ENCODE peak calls at places on chromosome 11, in six cellular contexts. One of them, this sample, is unnamed. For H3K27me3, the result is how much of the 10 kb centered on the place peaks cover.

GRCh38 chr11:86136542-86136941 is 67.7 kb upstream of the PICALM start:
- DNase-seq in IMR-90: no peak
- DNase-seq in suprapubic skin: no peak
- DNase-seq in stomach: no peak
- DNase-seq in HCT116: no peak
- DNase-seq in upper lobe of left lung: no peak
- DNase-seq in this sample: no peak

GRCh38 chr11:46903846-46904245 is 14.5 kb downstream of the LRP4 start:
- DNase-seq in IMR-90: no peak
- DNase-seq in suprapubic skin: no peak
- DNase-seq in stomach: no peak
- DNase-seq in HCT116: no peak
- DNase-seq in upper lobe of left lung: peak
- DNase-seq in this sample: no peak

GRCh38 chr11:102420547-102420946 is 32.0 kb downstream of the TMEM123 start:
- DNase-seq in IMR-90: no peak
- DNase-seq in suprapubic skin: no peak
- DNase-seq in stomach: no peak
- DNase-seq in HCT116: no peak
- DNase-seq in upper lobe of left lung: peak
- DNase-seq in this sample: no peak

GRCh38 chr11:125569913-125570621 is 790 bp downstream of the EI24 start:
- DNase-seq in IMR-90: peak
- DNase-seq in suprapubic skin: no peak
- DNase-seq in stomach: peak
- DNase-seq in HCT116: no peak
- DNase-seq in upper lobe of left lung: no peak
- DNase-seq in this sample: no peak

GRCh38 chr11:47768090-47768620 is 1.0 kb upstream of the FNBP4 start:
- DNase-seq in IMR-90: peak
- DNase-seq in suprapubic skin: peak
- DNase-seq in stomach: peak
- DNase-seq in HCT116: no peak
- DNase-seq in upper lobe of left lung: no peak
- DNase-seq in this sample: peak

GRCh38 chr11:103486609-103487008 is 377.4 kb downstream of the DYNC2H1 start:
- DNase-seq in IMR-90: peak
- DNase-seq in suprapubic skin: no peak
- DNase-seq in stomach: no peak
- DNase-seq in HCT116: no peak
- DNase-seq in upper lobe of left lung: no peak
- DNase-seq in this sample: no peak

GRCh38 chr11:120055646-120056045 is 82.3 kb downstream of the TRIM29 start:
- DNase-seq in IMR-90: no peak
- DNase-seq in suprapubic skin: peak
- DNase-seq in stomach: no peak
- DNase-seq in HCT116: no peak
- DNase-seq in upper lobe of left lung: no peak
- DNase-seq in this sample: peak

GRCh38 chr11:132901638-132902610 is 630.4 kb downstream of the OPCML start:
- DNase-seq in IMR-90: no peak
- DNase-seq in suprapubic skin: no peak
- DNase-seq in stomach: no peak
- DNase-seq in HCT116: no peak
- DNase-seq in upper lobe of left lung: no peak
- DNase-seq in this sample: no peak

GRCh38 chr11:61293869-61294716 is 1.0 kb downstream of the VWCE start:
- DNase-seq in IMR-90: peak
- DNase-seq in suprapubic skin: peak
- DNase-seq in stomach: peak
- DNase-seq in HCT116: no peak
- DNase-seq in upper lobe of left lung: peak
- DNase-seq in this sample: peak

GRCh38 chr11:61472868-61473267 is 35.7 kb upstream of the LRRC10B start:
- DNase-seq in IMR-90: peak
- DNase-seq in suprapubic skin: no peak
- DNase-seq in stomach: no peak
- DNase-seq in HCT116: no peak
- DNase-seq in upper lobe of left lung: no peak
- DNase-seq in this sample: no peak

GRCh38 chr11:88475991-88476418 is 138.5 kb upstream of the CTSC start:
- DNase-seq in IMR-90: peak
- DNase-seq in suprapubic skin: no peak
- DNase-seq in stomach: no peak
- DNase-seq in HCT116: no peak
- DNase-seq in upper lobe of left lung: no peak
- DNase-seq in this sample: no peak

GRCh38 chr11:124285610-124286344 is 28.0 kb downstream of the OR8D1 start:
- DNase-seq in IMR-90: peak
- DNase-seq in suprapubic skin: no peak
- DNase-seq in stomach: no peak
- DNase-seq in HCT116: no peak
- DNase-seq in upper lobe of left lung: no peak
- DNase-seq in this sample: no peak

GRCh38 chr11:33633251-33634003 is 67.2 kb downstream of the C11orf91 start:
- DNase-seq in IMR-90: peak
- DNase-seq in suprapubic skin: no peak
- DNase-seq in stomach: no peak
- DNase-seq in HCT116: peak
- DNase-seq in upper lobe of left lung: no peak
- DNase-seq in this sample: no peak

GRCh38 chr11:121575250-121575962 is 122.6 kb upstream of the SORL1-AS1 start:
- DNase-seq in IMR-90: peak
- DNase-seq in suprapubic skin: peak
- DNase-seq in stomach: peak
- DNase-seq in HCT116: no peak
- DNase-seq in upper lobe of left lung: peak
- DNase-seq in this sample: peak

GRCh38 chr11:69912161-69912910 is 93.1 kb upstream of the FGF3 start:
- DNase-seq in IMR-90: no peak
- DNase-seq in suprapubic skin: peak
- DNase-seq in stomach: no peak
- DNase-seq in HCT116: no peak
- DNase-seq in upper lobe of left lung: peak
- DNase-seq in this sample: peak

GRCh38 chr11:86926975-86927374 is 28.2 kb downstream of the FZD4 start:
- DNase-seq in IMR-90: peak
- DNase-seq in suprapubic skin: no peak
- DNase-seq in stomach: no peak
- DNase-seq in HCT116: no peak
- DNase-seq in upper lobe of left lung: no peak
- DNase-seq in this sample: no peak

GRCh38 chr11:130636672-130637463 is 188.4 kb downstream of the ADAMTS15 start:
- DNase-seq in IMR-90: peak
- DNase-seq in suprapubic skin: no peak
- DNase-seq in stomach: no peak
- DNase-seq in HCT116: peak
- DNase-seq in upper lobe of left lung: no peak
- DNase-seq in this sample: peak

GRCh38 chr11:66744485-66745355 is 15.7 kb upstream of the SPTBN2 start:
- DNase-seq in IMR-90: peak
- DNase-seq in suprapubic skin: peak
- DNase-seq in stomach: peak
- DNase-seq in HCT116: peak
- DNase-seq in upper lobe of left lung: peak
- DNase-seq in this sample: peak
- TF ChIP-seq POLR2A in IMR-90: no peak
- TF ChIP-seq POLR2A in suprapubic skin: no peak
- TF ChIP-seq POLR2A in stomach: no peak
- TF ChIP-seq POLR2A in HCT116: peak
- TF ChIP-seq POLR2A in upper lobe of left lung: no peak
- TF ChIP-seq POLR2A in this sample: no peak

GRCh38 chr11:43583548-43583947 is 97.0 kb upstream of the HSD17B12 start:
- DNase-seq in IMR-90: no peak
- DNase-seq in suprapubic skin: no peak
- DNase-seq in stomach: no peak
- DNase-seq in HCT116: no peak
- DNase-seq in upper lobe of left lung: no peak
- DNase-seq in this sample: no peak

GRCh38 chr11:43582024-43582836 is 98.3 kb upstream of the HSD17B12 start:
- DNase-seq in IMR-90: no peak
- DNase-seq in suprapubic skin: no peak
- DNase-seq in stomach: no peak
- DNase-seq in HCT116: no peak
- DNase-seq in upper lobe of left lung: no peak
- DNase-seq in this sample: no peak

GRCh38 chr11:43582837-43583462 is 97.6 kb upstream of the HSD17B12 start:
- DNase-seq in IMR-90: no peak
- DNase-seq in suprapubic skin: no peak
- DNase-seq in stomach: no peak
- DNase-seq in HCT116: no peak
- DNase-seq in upper lobe of left lung: peak
- DNase-seq in this sample: no peak

GRCh38 chr11:43589601-43590250 is 90.8 kb upstream of the HSD17B12 start:
- DNase-seq in IMR-90: no peak
- DNase-seq in suprapubic skin: no peak
- DNase-seq in stomach: no peak
- DNase-seq in HCT116: no peak
- DNase-seq in upper lobe of left lung: no peak
- DNase-seq in this sample: no peak

GRCh38 chr11:43585877-43586608 is 94.5 kb upstream of the HSD17B12 start:
- DNase-seq in IMR-90: no peak
- DNase-seq in suprapubic skin: no peak
- DNase-seq in stomach: no peak
- DNase-seq in HCT116: no peak
- DNase-seq in upper lobe of left lung: no peak
- DNase-seq in this sample: no peak
- H3K27me3 ChIP-seq in IMR-90: under half
- H3K27me3 ChIP-seq in suprapubic skin: half or more
- H3K27me3 ChIP-seq in stomach: under half
- H3K27me3 ChIP-seq in HCT116: under half
- H3K27me3 ChIP-seq in upper lobe of left lung: under half
- H3K27me3 ChIP-seq in this sample: under half

DNA sequence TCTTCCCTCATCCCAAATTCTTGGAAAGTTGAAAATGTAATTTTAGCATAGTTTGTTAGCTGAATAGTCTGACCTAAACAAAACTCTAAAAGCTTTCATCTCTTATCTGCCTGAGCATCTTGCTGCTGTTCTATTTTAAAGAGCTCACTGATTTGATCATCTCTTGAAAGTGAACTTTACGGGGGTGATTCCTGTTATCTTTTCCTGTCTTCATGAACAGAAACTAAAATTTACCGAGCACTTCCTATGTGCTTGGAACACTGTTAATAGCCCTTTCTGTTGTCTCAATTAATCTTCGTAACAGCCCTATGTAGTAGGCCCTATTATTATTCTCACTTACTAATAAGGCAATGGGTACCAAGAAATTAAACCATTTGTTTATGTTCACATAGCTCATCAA is 12.3 kb downstream of the AMOTL1 start:
- DNase-seq in IMR-90: no peak
- DNase-seq in suprapubic skin: no peak
- DNase-seq in stomach: no peak
- DNase-seq in HCT116: no peak
- DNase-seq in upper lobe of left lung: no peak
- DNase-seq in this sample: no peak
- H3K27ac ChIP-seq in IMR-90: no peak
- H3K27ac ChIP-seq in suprapubic skin: no peak
- H3K27ac ChIP-seq in stomach: peak
- H3K27ac ChIP-seq in HCT116: no peak
- H3K27ac ChIP-seq in upper lobe of left lung: no peak
- H3K27ac ChIP-seq in this sample: peak

DNA sequence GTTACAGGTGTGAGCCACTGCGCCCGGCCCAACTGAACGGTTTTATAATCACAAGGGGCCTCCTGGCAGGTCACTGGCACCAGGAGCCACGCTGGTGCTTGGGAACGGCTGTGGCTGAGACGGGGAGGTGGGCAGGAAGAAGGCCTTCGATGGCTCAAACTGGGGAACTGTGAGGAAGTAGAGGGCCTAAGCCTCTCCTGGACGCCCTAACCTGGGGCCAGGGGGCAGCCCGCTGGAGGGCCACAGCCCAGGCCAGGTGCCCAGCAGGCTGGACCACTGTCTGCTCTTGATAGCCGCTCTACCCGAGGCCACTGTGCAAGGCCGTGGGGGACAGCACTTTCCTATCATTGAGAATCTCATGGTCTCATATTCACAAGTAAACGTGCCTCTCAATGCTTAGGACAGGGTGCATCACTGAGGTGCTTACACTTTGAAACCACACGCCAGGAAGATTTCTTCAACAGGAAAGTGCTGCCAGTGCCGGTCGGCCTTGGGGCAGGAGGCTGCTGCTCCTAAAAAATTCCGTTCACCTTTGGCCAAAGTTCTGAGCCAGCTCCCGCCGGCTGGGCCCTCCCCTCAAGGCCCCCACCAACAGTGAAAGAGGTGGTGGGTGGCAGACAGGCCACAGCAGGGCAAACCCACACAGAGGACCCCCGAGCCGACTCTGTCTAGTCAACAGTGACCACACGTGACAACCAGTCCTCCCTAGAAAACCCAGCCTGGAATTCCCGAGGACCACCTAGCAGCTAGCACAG is 7.2 kb downstream of the GATD1 start:
- DNase-seq in IMR-90: no peak
- DNase-seq in suprapubic skin: peak
- DNase-seq in stomach: no peak
- DNase-seq in HCT116: no peak
- DNase-seq in upper lobe of left lung: peak
- DNase-seq in this sample: no peak
- TF ChIP-seq POLR2A in IMR-90: no peak
- TF ChIP-seq POLR2A in suprapubic skin: no peak
- TF ChIP-seq POLR2A in stomach: no peak
- TF ChIP-seq POLR2A in HCT116: no peak
- TF ChIP-seq POLR2A in upper lobe of left lung: no peak
- TF ChIP-seq POLR2A in this sample: no peak

DNA sequence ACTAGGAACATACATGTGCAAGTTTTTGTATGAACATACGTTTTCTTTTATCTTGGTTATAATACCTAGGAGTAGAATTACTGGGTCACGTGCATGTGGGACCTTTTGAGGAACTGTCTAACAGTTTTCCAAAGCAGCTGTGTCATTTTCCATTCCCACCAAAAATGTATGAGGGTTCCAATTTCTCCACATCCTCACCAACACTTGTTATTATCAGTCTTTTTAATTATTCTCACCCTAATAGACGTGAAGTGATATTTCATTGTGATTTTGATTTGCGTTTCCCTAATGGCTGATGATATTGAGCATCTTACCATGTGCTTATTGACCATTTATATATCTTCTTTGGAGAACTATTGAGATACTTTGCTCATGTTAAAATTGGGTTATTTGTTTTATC is 162.1 kb downstream of the CHST1 start:
- DNase-seq in IMR-90: no peak
- DNase-seq in suprapubic skin: no peak
- DNase-seq in stomach: no peak
- DNase-seq in HCT116: no peak
- DNase-seq in upper lobe of left lung: no peak
- DNase-seq in this sample: no peak
- H3K27me3 ChIP-seq in IMR-90: under half
- H3K27me3 ChIP-seq in suprapubic skin: under half
- H3K27me3 ChIP-seq in stomach: under half
- H3K27me3 ChIP-seq in HCT116: under half
- H3K27me3 ChIP-seq in upper lobe of left lung: under half
- H3K27me3 ChIP-seq in this sample: under half

This sample was measured in breast epithelium.